ENCODE peak calls at places on chromosomes 6 and 20, in ten cellular contexts. B, O, W, G, Q, F, K, Y, N and J are unnamed samples. For H3K4me1, the result is how much of the 10 kb centered on the place peaks cover.

GRCh38 chr6:85360794-85361642 is 88.9 kb upstream of the NT5E start:
- DNase-seq in N (no peak), Y (peak), B (peak), Q (no peak), W (no peak), K (no peak), G (no peak), F (no peak), O (peak), J (peak)

GRCh38 chr20:35541118-35541782 is 628 bp upstream of the ERGIC3 start:
- DNase-seq in F (no peak), N (no peak), Y (no peak), W (no peak), G (no peak), Q (no peak), B (peak), K (no peak), O (no peak), J (no peak)

GRCh38 chr6:104957301-104958177 is 632 bp downstream of the LIN28B start:
- DNase-seq in B (no peak), N (no peak), Y (no peak), F (no peak), W (no peak), K (no peak), G (no peak), O (no peak), Q (no peak), J (no peak)

GRCh38 chr6:5167501-5167900 is 82.4 kb downstream of the PPP1R3G start:
- DNase-seq in W (no peak), B (no peak), O (no peak), N (no peak), G (no peak), F (no peak), Y (no peak), K (no peak), Q (no peak), J (no peak)

GRCh38 chr6:34218691-34219090 is 18.0 kb upstream of the HMGA1 start:
- DNase-seq in N (no peak), Q (no peak), F (no peak), B (no peak), O (no peak), W (no peak), G (no peak), K (no peak), Y (no peak), J (no peak)

GRCh38 chr6:108953681-108954080 is 105.5 kb downstream of the ARMC2 start:
- DNase-seq in W (no peak), Q (no peak), K (no peak), N (no peak), O (no peak), G (no peak), Y (no peak), B (no peak), F (no peak), J (no peak)

GRCh38 chr6:113909224-113909856 is 52.2 kb downstream of the MARCKS start:
- DNase-seq in Y (no peak), K (no peak), Q (peak), F (no peak), N (no peak), O (peak), B (peak), G (no peak), W (peak), J (no peak)

GRCh38 chr20:45783656-45784294 is 7.9 kb downstream of the WFDC3 start:
- DNase-seq in W (peak), Y (peak), O (no peak), F (peak), K (peak), N (no peak), G (peak), Q (no peak), B (peak), J (no peak)

GRCh38 chr6:5905431-5906339 is 101.0 kb downstream of the NRN1 start:
- DNase-seq in F (peak), K (peak), O (no peak), Y (peak), W (peak), Q (no peak), G (peak), N (no peak), B (peak), J (peak)

GRCh38 chr6:140360651-140361050 is 986.2 kb upstream of the CITED2 start:
- DNase-seq in G (no peak), N (no peak), W (no peak), O (no peak), K (no peak), B (no peak), Y (no peak), F (no peak), Q (no peak), J (no peak)

GRCh38 chr6:7594579-7595125 is 4.7 kb downstream of the SNRNP48 start:
- DNase-seq in B (no peak), Y (no peak), O (no peak), F (no peak), Q (no peak), G (no peak), W (no peak), N (no peak), K (no peak), J (no peak)

GRCh38 chr6:22129751-22130150 is 167.1 kb downstream of the PRL start:
- DNase-seq in W (no peak), N (no peak), B (no peak), F (no peak), Q (no peak), Y (no peak), O (no peak), G (no peak), K (no peak), J (no peak)

GRCh38 chr6:83511901-83512681 is at the start of gene PRSS35:
- DNase-seq in W (peak), Q (no peak), K (peak), G (no peak), F (peak), B (peak), O (peak), N (no peak), Y (peak), J (no peak)

GRCh38 chr6:7200598-7201443 is 93.1 kb downstream of the RREB1 start:
- DNase-seq in N (no peak), Q (no peak), B (peak), K (no peak), G (no peak), Y (no peak), F (peak), W (no peak), O (no peak), J (no peak)

GRCh38 chr6:106477790-106478189 is 117.3 kb downstream of the CRYBG1 start:
- DNase-seq in O (no peak), N (no peak), Q (no peak), B (no peak), K (no peak), F (no peak), W (no peak), Y (no peak), G (no peak), J (no peak)

DNA sequence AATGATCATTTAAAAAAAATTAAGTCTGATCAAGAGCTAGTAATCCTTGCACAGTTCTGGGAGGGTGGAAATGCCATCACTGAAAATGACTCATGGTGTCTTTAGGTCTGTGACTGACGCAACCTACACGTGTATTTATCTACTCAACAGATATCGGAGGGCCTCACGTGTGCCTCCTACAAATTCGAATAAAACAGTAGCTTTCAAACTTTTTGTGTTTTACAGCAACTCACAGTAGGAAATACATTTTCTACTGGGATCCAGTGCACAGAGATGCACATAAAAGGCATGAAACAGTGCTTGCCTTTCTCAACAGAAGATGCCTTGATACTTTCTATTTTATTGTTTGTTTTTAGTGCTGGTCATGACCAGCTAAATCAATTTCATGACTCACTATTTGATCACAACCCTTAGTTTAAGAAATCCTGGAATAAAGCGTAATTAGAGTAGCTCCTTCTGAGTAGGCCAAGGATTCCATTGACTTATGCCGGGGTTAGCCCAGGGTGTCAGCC is 210.0 kb upstream of the SNX9 start:
- DNase-seq in O (peak), W (no peak), B (peak), N (no peak), G (no peak), Y (peak), F (no peak), Q (no peak), K (no peak), J (no peak)
- H3K4me3 ChIP-seq in O (peak), W (no peak), B (peak), N (no peak), G (no peak), Y (no peak), F (no peak), Q (no peak), K (no peak), J (no peak)

GRCh38 chr20:23148721-23149570 is 62.8 kb upstream of the CD93 start:
- DNase-seq in W (peak), K (no peak), N (no peak), F (no peak), B (no peak), Y (peak), O (no peak), G (peak), Q (no peak), J (no peak)

GRCh38 chr20:23146111-23146640 is 60.1 kb upstream of the CD93 start:
- DNase-seq in B (no peak), O (no peak), K (no peak), G (peak), W (no peak), Y (peak), N (no peak), Q (no peak), F (no peak), J (no peak)

GRCh38 chr20:23146857-23147256 is 60.7 kb upstream of the CD93 start:
- DNase-seq in B (no peak), W (no peak), G (no peak), O (no peak), N (no peak), K (no peak), Q (no peak), Y (peak), F (no peak), J (no peak)

GRCh38 chr20:23147964-23148720 is 62.0 kb upstream of the CD93 start:
- DNase-seq in F (peak), N (no peak), Y (peak), B (peak), G (peak), W (peak), Q (peak), K (no peak), O (peak), J (peak)

GRCh38 chr20:23147647-23147963 is 61.5 kb upstream of the CD93 start:
- DNase-seq in K (no peak), Y (peak), F (no peak), N (no peak), O (no peak), Q (no peak), W (no peak), B (no peak), G (no peak), J (no peak)
- H3K4me1 ChIP-seq in K (under half), Y (under half), F (under half), N (under half), O (under half), Q (under half), W (half or more), B (half or more), G (under half), J (under half)

GRCh38 chr6:166382500-166382932 is 224 bp downstream of the MPC1 start:
- DNase-seq in N (no peak), W (no peak), Q (no peak), O (no peak), B (no peak), Y (no peak), F (peak), K (peak), G (peak), J (no peak)
- H3K4me3 ChIP-seq in N (peak), W (peak), Q (peak), O (peak), B (peak), Y (peak), F (peak), K (peak), G (peak), J (peak)

GRCh38 chr20:49985617-49986016 is 2.8 kb downstream of the SNAI1 start:
- DNase-seq in G (no peak), F (no peak), Y (no peak), Q (no peak), K (no peak), N (no peak), W (no peak), B (no peak), O (no peak), J (no peak)
- H3K4me1 ChIP-seq in G (half or more), F (under half), Y (under half), Q (under half), K (under half), N (under half), W (half or more), B (under half), O (under half), J (half or more)

GRCh38 chr20:33862709-33863403 is 51.7 kb downstream of the CHMP4B start:
- DNase-seq in W (peak), G (peak), B (peak), O (no peak), Y (peak), Q (no peak), F (peak), K (no peak), N (peak), J (peak)
- H3K4me3 ChIP-seq in W (peak), G (peak), B (peak), O (no peak), Y (no peak), Q (no peak), F (no peak), K (no peak), N (no peak), J (peak)

GRCh38 chr20:34522969-34523871 is 7.0 kb downstream of the DYNLRB1 start:
- DNase-seq in F (peak), N (no peak), K (peak), W (no peak), G (no peak), Y (peak), O (peak), Q (no peak), B (peak), J (no peak)

GRCh38 chr20:34525709-34526416 is 9.6 kb downstream of the DYNLRB1 start:
- DNase-seq in B (peak), Y (peak), O (peak), K (peak), F (peak), N (no peak), Q (no peak), G (peak), W (peak), J (peak)

GRCh38 chr20:34525342-34525708 is 9.1 kb downstream of the DYNLRB1 start:
- DNase-seq in Y (no peak), F (no peak), G (no peak), O (no peak), N (no peak), B (no peak), Q (no peak), W (no peak), K (peak), J (no peak)

GRCh38 chr20:34526466-34526865 is 10.2 kb downstream of the DYNLRB1 start:
- DNase-seq in Q (no peak), W (no peak), Y (peak), O (no peak), B (no peak), F (no peak), K (no peak), G (no peak), N (no peak), J (no peak)

DNA sequence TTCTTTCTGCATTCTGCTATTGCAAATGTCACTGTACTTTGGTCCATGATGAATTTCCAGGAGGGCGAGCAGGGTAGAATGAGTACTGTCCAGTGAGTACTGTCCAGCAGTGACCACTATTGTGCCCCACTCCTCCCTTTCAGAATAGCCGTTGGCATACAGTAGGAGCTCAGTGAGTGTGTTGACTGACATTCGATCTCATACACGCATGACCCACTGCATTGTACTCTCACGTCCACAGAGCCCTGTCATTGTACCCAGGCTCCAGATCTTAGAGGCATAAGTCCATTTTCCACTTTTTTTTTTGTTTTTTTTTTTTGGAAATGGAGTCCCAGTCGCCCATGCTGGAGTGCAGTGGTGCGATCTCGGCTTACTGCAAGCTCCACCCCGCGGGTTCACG is 8.2 kb downstream of the DYNLRB1 start:
- DNase-seq in W (no peak), K (no peak), F (peak), Y (no peak), G (no peak), Q (no peak), O (no peak), N (no peak), B (no peak), J (no peak)
- H3K4me1 ChIP-seq in W (half or more), K (under half), F (under half), Y (under half), G (half or more), Q (under half), O (under half), N (under half), B (under half), J (half or more)

GRCh38 chr6:14129572-14129971 is 12.0 kb downstream of the CD83 start:
- DNase-seq in F (peak), G (peak), Y (peak), B (peak), Q (no peak), N (no peak), O (peak), K (no peak), W (peak), J (no peak)
- H3K4me3 ChIP-seq in F (no peak), G (no peak), Y (no peak), B (no peak), Q (no peak), N (no peak), O (no peak), K (no peak), W (no peak), J (no peak)

DNA sequence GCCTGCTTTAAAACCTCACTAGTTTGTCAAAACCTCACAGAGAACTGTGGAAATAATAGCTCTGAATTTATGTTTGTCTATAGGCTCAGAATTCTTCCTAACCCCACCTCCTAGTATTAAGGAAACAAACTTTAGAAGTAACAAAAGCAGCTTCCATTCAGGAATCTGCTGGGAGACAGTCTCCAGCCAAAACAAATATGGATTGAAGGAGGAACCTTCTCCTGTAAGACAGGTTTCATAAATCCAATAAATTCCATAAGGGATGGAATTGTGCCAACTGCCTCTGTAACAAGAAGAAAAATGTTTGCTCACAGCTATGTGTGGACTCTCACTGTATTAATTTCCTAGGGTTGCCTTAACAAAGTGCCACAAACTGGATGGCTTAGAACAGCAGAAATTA is 7.5 kb downstream of the SYCP2 start:
- DNase-seq in Y (no peak), N (no peak), B (peak), K (no peak), Q (no peak), O (no peak), G (no peak), F (no peak), W (no peak), J (no peak)
- H3K4me1 ChIP-seq in Y (under half), N (under half), B (under half), K (under half), Q (under half), O (under half), G (under half), F (under half), W (under half), J (under half)